ENCODE peak calls at places on chromosomes 13 and 19, in eight cellular contexts. One of them, this sample, is unnamed.

GRCh38 chr13:65112123-65113075 is 2117.7 kb downstream of the PCDH9 start:
- DNase-seq in HTR-8/SVneo: peak; percentile 5
- DNase-seq in T-helper 2 cell: no peak
- DNase-seq in heart right ventricle: no peak
- DNase-seq in GM03348: peak; percentile 39
- DNase-seq in stimulated activated CD8-positive, alpha-beta memory T cell treated with anti-CD3 and anti-CD28 coated beads, Interleukin-15, amount 100 ng/mL, for 24 hours: no peak
- DNase-seq in adipocyte: peak; percentile 53
- DNase-seq in RWPE1: no peak
- DNase-seq in this sample: no peak

GRCh38 chr13:80604094-80604493 is 263.2 kb upstream of the SPRY2 start:
- DNase-seq in stimulated activated CD8-positive, alpha-beta memory T cell treated with anti-CD3 and anti-CD28 coated beads, Interleukin-15, amount 100 ng/mL, for 24 hours: no peak
- DNase-seq in adipocyte: no peak
- DNase-seq in RWPE1: no peak
- DNase-seq in GM03348: no peak
- DNase-seq in T-helper 2 cell: no peak
- DNase-seq in HTR-8/SVneo: no peak
- DNase-seq in heart right ventricle: peak; percentile 39
- DNase-seq in this sample: no peak

GRCh38 chr19:39381910-39382611 is 8.8 kb downstream of the PAF1 start:
- DNase-seq in RWPE1: no peak
- DNase-seq in GM03348: no peak
- DNase-seq in HTR-8/SVneo: no peak
- DNase-seq in T-helper 2 cell: no peak
- DNase-seq in heart right ventricle: no peak
- DNase-seq in stimulated activated CD8-positive, alpha-beta memory T cell treated with anti-CD3 and anti-CD28 coated beads, Interleukin-15, amount 100 ng/mL, for 24 hours: no peak
- DNase-seq in adipocyte: no peak
- DNase-seq in this sample: no peak

GRCh38 chr19:56348289-56348877 is 33.7 kb upstream of the ZSCAN5A start:
- DNase-seq in T-helper 2 cell: peak; percentile 35
- DNase-seq in RWPE1: no peak
- DNase-seq in stimulated activated CD8-positive, alpha-beta memory T cell treated with anti-CD3 and anti-CD28 coated beads, Interleukin-15, amount 100 ng/mL, for 24 hours: no peak
- DNase-seq in heart right ventricle: no peak
- DNase-seq in GM03348: no peak
- DNase-seq in adipocyte: peak; percentile 13
- DNase-seq in HTR-8/SVneo: no peak
- DNase-seq in this sample: no peak

GRCh38 chr13:84121456-84121855 is 239.2 kb upstream of the SLITRK1 start:
- DNase-seq in RWPE1: peak; percentile 32
- DNase-seq in stimulated activated CD8-positive, alpha-beta memory T cell treated with anti-CD3 and anti-CD28 coated beads, Interleukin-15, amount 100 ng/mL, for 24 hours: no peak
- DNase-seq in HTR-8/SVneo: peak; percentile 0
- DNase-seq in T-helper 2 cell: no peak
- DNase-seq in heart right ventricle: no peak
- DNase-seq in adipocyte: peak; percentile 74
- DNase-seq in GM03348: peak; percentile 33
- DNase-seq in this sample: no peak

GRCh38 chr19:2081873-2082810 is 14.0 kb downstream of the MOB3A start:
- DNase-seq in GM03348: no peak
- DNase-seq in T-helper 2 cell: peak; percentile 88
- DNase-seq in RWPE1: no peak
- DNase-seq in adipocyte: no peak
- DNase-seq in heart right ventricle: no peak
- DNase-seq in HTR-8/SVneo: no peak
- DNase-seq in stimulated activated CD8-positive, alpha-beta memory T cell treated with anti-CD3 and anti-CD28 coated beads, Interleukin-15, amount 100 ng/mL, for 24 hours: no peak
- DNase-seq in this sample: no peak

GRCh38 chr13:43572601-43573360 is 214.0 kb downstream of the ENOX1 start:
- DNase-seq in RWPE1: peak; percentile 43
- DNase-seq in HTR-8/SVneo: peak; percentile 14
- DNase-seq in GM03348: peak; percentile 34
- DNase-seq in T-helper 2 cell: no peak
- DNase-seq in heart right ventricle: no peak
- DNase-seq in adipocyte: peak; percentile 75
- DNase-seq in stimulated activated CD8-positive, alpha-beta memory T cell treated with anti-CD3 and anti-CD28 coated beads, Interleukin-15, amount 100 ng/mL, for 24 hours: no peak
- DNase-seq in this sample: no peak

GRCh38 chr13:20873348-20873747 is 29.2 kb downstream of the XPO4 start:
- DNase-seq in GM03348: peak; percentile 43
- DNase-seq in T-helper 2 cell: no peak
- DNase-seq in adipocyte: peak; percentile 9
- DNase-seq in HTR-8/SVneo: no peak
- DNase-seq in RWPE1: peak; percentile 62
- DNase-seq in stimulated activated CD8-positive, alpha-beta memory T cell treated with anti-CD3 and anti-CD28 coated beads, Interleukin-15, amount 100 ng/mL, for 24 hours: no peak
- DNase-seq in heart right ventricle: no peak
- DNase-seq in this sample: no peak

GRCh38 chr19:35729763-35730162 is 12.0 kb downstream of the KMT2B start:
- DNase-seq in adipocyte: no peak
- DNase-seq in HTR-8/SVneo: no peak
- DNase-seq in RWPE1: no peak
- DNase-seq in GM03348: no peak
- DNase-seq in heart right ventricle: no peak
- DNase-seq in T-helper 2 cell: no peak
- DNase-seq in stimulated activated CD8-positive, alpha-beta memory T cell treated with anti-CD3 and anti-CD28 coated beads, Interleukin-15, amount 100 ng/mL, for 24 hours: no peak
- DNase-seq in this sample: no peak

GRCh38 chr19:12244370-12244769 is 50.3 kb downstream of the ZNF44 start:
- DNase-seq in RWPE1: no peak
- DNase-seq in GM03348: no peak
- DNase-seq in stimulated activated CD8-positive, alpha-beta memory T cell treated with anti-CD3 and anti-CD28 coated beads, Interleukin-15, amount 100 ng/mL, for 24 hours: no peak
- DNase-seq in T-helper 2 cell: no peak
- DNase-seq in HTR-8/SVneo: no peak
- DNase-seq in heart right ventricle: no peak
- DNase-seq in adipocyte: no peak
- DNase-seq in this sample: no peak

GRCh38 chr13:32824061-32824460 is 192.2 kb upstream of the KL start:
- DNase-seq in HTR-8/SVneo: no peak
- DNase-seq in heart right ventricle: no peak
- DNase-seq in adipocyte: no peak
- DNase-seq in GM03348: no peak
- DNase-seq in stimulated activated CD8-positive, alpha-beta memory T cell treated with anti-CD3 and anti-CD28 coated beads, Interleukin-15, amount 100 ng/mL, for 24 hours: no peak
- DNase-seq in RWPE1: no peak
- DNase-seq in T-helper 2 cell: no peak
- DNase-seq in this sample: no peak

GRCh38 chr19:40549007-40549708 is 27.5 kb upstream of the SHKBP1 start:
- DNase-seq in HTR-8/SVneo: peak; percentile 80
- DNase-seq in heart right ventricle: peak; percentile 37
- DNase-seq in GM03348: peak; percentile 66
- DNase-seq in T-helper 2 cell: peak; percentile 70
- DNase-seq in adipocyte: peak; percentile 41
- DNase-seq in RWPE1: no peak
- DNase-seq in stimulated activated CD8-positive, alpha-beta memory T cell treated with anti-CD3 and anti-CD28 coated beads, Interleukin-15, amount 100 ng/mL, for 24 hours: peak; percentile 31
- DNase-seq in this sample: no peak

GRCh38 chr19:10450191-10450852 is 30.0 kb downstream of the PDE4A start:
- DNase-seq in GM03348: no peak
- DNase-seq in HTR-8/SVneo: no peak
- DNase-seq in stimulated activated CD8-positive, alpha-beta memory T cell treated with anti-CD3 and anti-CD28 coated beads, Interleukin-15, amount 100 ng/mL, for 24 hours: no peak
- DNase-seq in T-helper 2 cell: no peak
- DNase-seq in heart right ventricle: no peak
- DNase-seq in RWPE1: no peak
- DNase-seq in adipocyte: no peak
- DNase-seq in this sample: no peak

GRCh38 chr19:2495651-2496316 is 19.9 kb downstream of the GADD45B start:
- DNase-seq in GM03348: peak; percentile 54
- DNase-seq in T-helper 2 cell: no peak
- DNase-seq in RWPE1: no peak
- DNase-seq in stimulated activated CD8-positive, alpha-beta memory T cell treated with anti-CD3 and anti-CD28 coated beads, Interleukin-15, amount 100 ng/mL, for 24 hours: no peak
- DNase-seq in heart right ventricle: peak; percentile 77
- DNase-seq in adipocyte: peak; percentile 52
- DNase-seq in HTR-8/SVneo: no peak
- DNase-seq in this sample: no peak

GRCh38 chr19:16338470-16339360 is 14.1 kb downstream of the KLF2 start:
- DNase-seq in adipocyte: peak; percentile 81
- DNase-seq in RWPE1: peak; percentile 64
- DNase-seq in heart right ventricle: no peak
- DNase-seq in T-helper 2 cell: peak; percentile 92
- DNase-seq in HTR-8/SVneo: peak; percentile 92
- DNase-seq in GM03348: peak; percentile 92
- DNase-seq in stimulated activated CD8-positive, alpha-beta memory T cell treated with anti-CD3 and anti-CD28 coated beads, Interleukin-15, amount 100 ng/mL, for 24 hours: no peak
- DNase-seq in this sample: no peak

GRCh38 chr19:1183543-1184172 is 9.6 kb upstream of the SBNO2 start:
- DNase-seq in T-helper 2 cell: no peak
- DNase-seq in adipocyte: peak; percentile 57
- DNase-seq in stimulated activated CD8-positive, alpha-beta memory T cell treated with anti-CD3 and anti-CD28 coated beads, Interleukin-15, amount 100 ng/mL, for 24 hours: no peak
- DNase-seq in HTR-8/SVneo: peak; percentile 76
- DNase-seq in RWPE1: peak; percentile 91
- DNase-seq in heart right ventricle: no peak
- DNase-seq in GM03348: no peak
- DNase-seq in this sample: no peak

GRCh38 chr13:112397108-112397507 is 21.0 kb downstream of the SPACA7 start:
- DNase-seq in HTR-8/SVneo: no peak
- DNase-seq in T-helper 2 cell: no peak
- DNase-seq in stimulated activated CD8-positive, alpha-beta memory T cell treated with anti-CD3 and anti-CD28 coated beads, Interleukin-15, amount 100 ng/mL, for 24 hours: no peak
- DNase-seq in GM03348: no peak
- DNase-seq in heart right ventricle: no peak
- DNase-seq in RWPE1: no peak
- DNase-seq in adipocyte: no peak
- DNase-seq in this sample: no peak

GRCh38 chr19:45477713-45478453 is 10.1 kb downstream of the FOSB start:
- DNase-seq in heart right ventricle: no peak
- DNase-seq in adipocyte: no peak
- DNase-seq in GM03348: no peak
- DNase-seq in T-helper 2 cell: peak; percentile 24
- DNase-seq in RWPE1: peak; percentile 66
- DNase-seq in stimulated activated CD8-positive, alpha-beta memory T cell treated with anti-CD3 and anti-CD28 coated beads, Interleukin-15, amount 100 ng/mL, for 24 hours: no peak
- DNase-seq in HTR-8/SVneo: no peak
- DNase-seq in this sample: no peak

GRCh38 chr13:77833331-77833863 is 85.2 kb downstream of the EDNRB start:
- DNase-seq in heart right ventricle: peak; percentile 24
- DNase-seq in T-helper 2 cell: no peak
- DNase-seq in GM03348: peak; percentile 8
- DNase-seq in RWPE1: no peak
- DNase-seq in adipocyte: peak; percentile 80
- DNase-seq in stimulated activated CD8-positive, alpha-beta memory T cell treated with anti-CD3 and anti-CD28 coated beads, Interleukin-15, amount 100 ng/mL, for 24 hours: no peak
- DNase-seq in HTR-8/SVneo: no peak
- DNase-seq in this sample: no peak